ENCODE peak calls at places on chromosomes 13 and 19, in five cellular contexts. O, I, Z, W and N are unnamed samples. For H3K4me1, the result is how much of the 10 kb centered on the place peaks cover.

GRCh38 chr13:79681069-79681468 is 200.1 kb downstream of the NDFIP2 start:
- DNase-seq in O (no peak), I (no peak), Z (no peak), W (no peak), N (no peak)

GRCh38 chr19:23526302-23526701 is 131.0 kb upstream of the ZNF91 start:
- DNase-seq in O (no peak), I (no peak), Z (no peak), W (no peak), N (no peak)

GRCh38 chr19:55690109-55690768 is 15.2 kb downstream of the EPN1 start:
- DNase-seq in O (no peak), I (no peak), Z (no peak), W (peak), N (no peak)

GRCh38 chr19:35991731-35992450 is 3.1 kb upstream of the SDHAF1 start:
- DNase-seq in O (no peak), I (no peak), Z (no peak), W (no peak), N (no peak)

GRCh38 chr13:52109096-52109495 is 19.8 kb downstream of the NEK5 start:
- DNase-seq in O (no peak), I (no peak), Z (no peak), W (no peak), N (no peak)

GRCh38 chr19:2087621-2088100 is 8.5 kb downstream of the MOB3A start:
- DNase-seq in O (no peak), I (peak), Z (no peak), W (no peak), N (no peak)

GRCh38 chr19:15328312-15328711 is 4.0 kb downstream of the BRD4 start:
- DNase-seq in O (no peak), I (no peak), Z (no peak), W (no peak), N (no peak)

GRCh38 chr13:49814551-49815270 is 22.2 kb upstream of the KPNA3 start:
- DNase-seq in O (no peak), I (no peak), Z (no peak), W (no peak), N (no peak)

GRCh38 chr13:26971990-26972888 is 199.4 kb downstream of the USP12 start:
- DNase-seq in O (no peak), I (peak), Z (no peak), W (peak), N (no peak)

GRCh38 chr13:44096906-44097305 is 217.2 kb downstream of the LACC1 start:
- DNase-seq in O (no peak), I (no peak), Z (no peak), W (no peak), N (no peak)

GRCh38 chr13:110872768-110873638 is 41.9 kb downstream of the ANKRD10 start:
- DNase-seq in O (no peak), I (no peak), Z (no peak), W (no peak), N (no peak)

GRCh38 chr13:44306401-44307192 is 67.0 kb upstream of the SERP2 start:
- DNase-seq in O (peak), I (peak), Z (no peak), W (peak), N (no peak)

GRCh38 chr13:18628428-18628827 is 553.2 kb downstream of the TUBA3C start:
- DNase-seq in O (no peak), I (no peak), Z (no peak), W (no peak), N (no peak)

GRCh38 chr13:111184685-111185401 is 69.7 kb downstream of the ARHGEF7 start:
- DNase-seq in O (no peak), I (peak), Z (no peak), W (no peak), N (peak)

GRCh38 chr19:33125929-33126388 is 6.0 kb upstream of the WDR88 start:
- DNase-seq in O (peak), I (peak), Z (no peak), W (no peak), N (peak)

GRCh38 chr13:32538234-32538620 is 368 bp downstream of the N4BP2L2 start:
- DNase-seq in O (no peak), I (no peak), Z (no peak), W (no peak), N (no peak)

GRCh38 chr13:89163081-89163480 is 1491.9 kb downstream of the SLITRK5 start:
- DNase-seq in O (no peak), I (no peak), Z (no peak), W (no peak), N (no peak)

GRCh38 chr13:92513672-92514071 is 712.9 kb upstream of the GPC6 start:
- DNase-seq in O (no peak), I (no peak), Z (no peak), W (no peak), N (no peak)

GRCh38 chr13:109665781-109666249 is 120.6 kb downstream of the IRS2 start:
- DNase-seq in O (no peak), I (no peak), Z (no peak), W (no peak), N (no peak)

GRCh38 chr13:62360609-62361008 is 945.0 kb upstream of the PCDH20 start:
- DNase-seq in O (no peak), I (no peak), Z (no peak), W (no peak), N (no peak)

GRCh38 chr13:99856021-99856420 is 115.5 kb downstream of the ZIC5 start:
- DNase-seq in O (no peak), I (no peak), Z (no peak), W (no peak), N (no peak)

GRCh38 chr19:6276447-6276846 is 3.3 kb downstream of the MLLT1 start:
- DNase-seq in O (peak), I (no peak), Z (no peak), W (no peak), N (no peak)

GRCh38 chr13:20069956-20070355 is 90.9 kb downstream of the GJA3 start:
- DNase-seq in O (no peak), I (no peak), Z (no peak), W (no peak), N (no peak)

GRCh38 chr13:70098669-70099068 is 9.0 kb upstream of the ATXN8OS start:
- DNase-seq in O (no peak), I (no peak), Z (no peak), W (no peak), N (no peak)

GRCh38 chr19:47610546-47610894 is 1.6 kb downstream of the BICRA start:
- DNase-seq in O (no peak), I (no peak), Z (no peak), W (no peak), N (no peak)

GRCh38 chr19:38264486-38265212 is at the start of gene SPINT2:
- DNase-seq in O (no peak), I (no peak), Z (no peak), W (no peak), N (no peak)

GRCh38 chr19:48672994-48673393 is at the start of gene NTN5:
- DNase-seq in O (no peak), I (no peak), Z (no peak), W (no peak), N (no peak)

GRCh38 chr13:43054803-43055802 is 31.7 kb downstream of the DNAJC15 start:
- DNase-seq in O (peak), I (peak), Z (no peak), W (no peak), N (no peak)

GRCh38 chr19:19110410-19111137 is 27.7 kb downstream of the TMEM161A start:
- DNase-seq in O (no peak), I (no peak), Z (no peak), W (no peak), N (no peak)

GRCh38 chr13:95948646-95949045 is 104.6 kb downstream of the UGGT2 start:
- DNase-seq in O (no peak), I (no peak), Z (no peak), W (no peak), N (no peak)

GRCh38 chr13:98976338-98976737 is 1.5 kb downstream of the DOCK9 start:
- DNase-seq in O (no peak), I (peak), Z (no peak), W (no peak), N (no peak)

GRCh38 chr13:49995535-49996165 is 1.2 kb upstream of the TRIM13 start:
- DNase-seq in O (no peak), I (no peak), Z (no peak), W (no peak), N (no peak)

GRCh38 chr19:5480427-5480836 is 25.2 kb downstream of the ZNRF4 start:
- DNase-seq in O (no peak), I (peak), Z (no peak), W (no peak), N (peak)

GRCh38 chr13:78131811-78132210 is 213.2 kb upstream of the EDNRB start:
- DNase-seq in O (no peak), I (no peak), Z (no peak), W (no peak), N (no peak)

GRCh38 chr19:53158119-53158656 is 665 bp downstream of the ZNF347 start:
- DNase-seq in O (peak), I (peak), Z (no peak), W (peak), N (no peak)

GRCh38 chr19:37950471-37951175 is 43.6 kb downstream of the SIPA1L3 start:
- DNase-seq in O (no peak), I (no peak), Z (no peak), W (no peak), N (no peak)

GRCh38 chr19:34220472-34221063 is 33.8 kb upstream of the GARRE1 start:
- DNase-seq in O (no peak), I (peak), Z (no peak), W (no peak), N (peak)

GRCh38 chr13:25977216-25977615 is 74.6 kb downstream of the SHISA2 start:
- DNase-seq in O (no peak), I (no peak), Z (no peak), W (no peak), N (no peak)

GRCh38 chr13:43304945-43305344 is 281.6 kb downstream of the DNAJC15 start:
- DNase-seq in O (no peak), I (no peak), Z (no peak), W (no peak), N (no peak)

GRCh38 chr19:50420127-50420526 is 1.4 kb downstream of the SPIB start:
- DNase-seq in O (no peak), I (no peak), Z (no peak), W (no peak), N (no peak)
- H3K4me3 ChIP-seq in O (no peak), I (no peak), Z (no peak), W (peak), N (no peak)

GRCh38 chr19:42248270-42249148 is 6.1 kb upstream of the GSK3A start:
- DNase-seq in O (no peak), I (no peak), Z (no peak), W (no peak), N (no peak)
- H3K4me1 ChIP-seq in O (under half), I (under half), Z (under half), W (under half), N (under half)

GRCh38 chr19:43779820-43780219 is 953 bp downstream of the KCNN4 start:
- DNase-seq in O (no peak), I (no peak), Z (no peak), W (peak), N (no peak)
- H3K27ac ChIP-seq in O (peak), I (peak), Z (peak), W (peak), N (peak)

DNA sequence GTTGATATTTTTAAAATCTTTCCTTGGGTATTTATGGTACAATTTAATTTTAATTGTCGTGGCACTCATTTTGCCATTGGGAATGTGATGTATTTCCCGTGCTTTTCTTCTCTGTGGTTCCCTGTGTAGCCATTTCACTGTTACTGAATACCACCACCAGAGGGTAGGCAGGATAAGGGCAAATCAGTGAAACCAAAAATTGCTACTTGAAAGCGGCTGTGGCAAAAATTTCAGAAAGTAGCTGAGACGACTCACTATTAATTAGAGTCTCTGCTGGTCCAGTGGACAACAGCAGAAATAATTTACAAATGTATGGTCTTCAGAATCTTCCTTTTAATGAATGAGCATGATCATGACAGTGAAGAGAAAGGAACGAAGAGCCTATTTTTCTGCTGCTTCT is 34.4 kb upstream of the MIR17HG start:
- DNase-seq in O (no peak), I (peak), Z (no peak), W (no peak), N (peak)
- H3K4me3 ChIP-seq in O (no peak), I (no peak), Z (no peak), W (no peak), N (no peak)

GRCh38 chr13:73966331-73966730 is 167.9 kb downstream of the KLF12 start:
- DNase-seq in O (no peak), I (no peak), Z (no peak), W (no peak), N (no peak)
- H3K4me1 ChIP-seq in O (under half), I (under half), Z (under half), W (under half), N (under half)

GRCh38 chr13:113904411-113904810 is 40.5 kb upstream of the GAS6 start:
- DNase-seq in O (peak), I (peak), Z (no peak), W (peak), N (no peak)

GRCh38 chr13:113905942-113906341 is 42.1 kb upstream of the GAS6 start:
- DNase-seq in O (peak), I (no peak), Z (no peak), W (no peak), N (no peak)

GRCh38 chr13:113905018-113905417 is 41.1 kb upstream of the GAS6 start:
- DNase-seq in O (peak), I (no peak), Z (no peak), W (no peak), N (no peak)

GRCh38 chr13:113907637-113908617 is 44.1 kb upstream of the GAS6 start:
- DNase-seq in O (peak), I (no peak), Z (no peak), W (peak), N (no peak)

GRCh38 chr13:113906566-113906965 is 42.7 kb upstream of the GAS6 start:
- DNase-seq in O (peak), I (no peak), Z (no peak), W (no peak), N (no peak)
- H3K27ac ChIP-seq in O (no peak), I (no peak), Z (no peak), W (no peak), N (no peak)

GRCh38 chr19:14085309-14085995 is at the start of gene C19orf67:
- DNase-seq in O (no peak), I (no peak), Z (no peak), W (no peak), N (no peak)

GRCh38 chr19:14080887-14081796 is 4.4 kb downstream of the C19orf67 start:
- DNase-seq in O (peak), I (peak), Z (peak), W (peak), N (peak)

GRCh38 chr19:14086098-14086497 is 515 bp upstream of the C19orf67 start:
- DNase-seq in O (no peak), I (no peak), Z (no peak), W (no peak), N (no peak)

GRCh38 chr19:14081797-14082674 is 3.5 kb downstream of the C19orf67 start:
- DNase-seq in O (no peak), I (no peak), Z (no peak), W (peak), N (peak)

DNA sequence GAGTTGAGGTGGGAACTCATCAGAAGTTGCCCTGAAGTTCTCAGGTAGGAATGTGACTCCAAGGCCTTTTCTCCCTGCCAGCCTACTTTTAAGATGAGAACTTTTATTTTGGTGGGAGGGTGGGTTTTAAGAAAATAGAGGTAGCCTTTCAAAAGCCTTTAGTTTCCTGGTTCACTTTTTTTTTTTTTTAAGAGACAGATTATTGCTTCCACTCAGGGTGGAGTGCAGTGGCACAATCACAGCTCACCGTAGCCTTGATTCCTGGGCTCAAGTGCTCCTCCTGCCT is 3.0 kb downstream of the C19orf67 start:
- DNase-seq in O (no peak), I (no peak), Z (no peak), W (no peak), N (no peak)
- H3K4me3 ChIP-seq in O (no peak), I (no peak), Z (peak), W (no peak), N (no peak)

GRCh38 chr13:82879921-82880320 is 1002.4 kb downstream of the SLITRK1 start:
- DNase-seq in O (no peak), I (no peak), Z (no peak), W (no peak), N (no peak)
- H3K4me1 ChIP-seq in O (under half), I (under half), Z (under half), W (under half), N (under half)